ENCODE peak calls at places on chromosomes 3 and 15, in five cellular contexts. X is MM.1S, F is endothelial cell of umbilical vein, L is SK-N-SH, V is mesendoderm. B is an unnamed sample.
A peak's percentile ranks its signal among the peaks of the same experiment; 100 is the strongest.

GRCh38 chr3:136141296-136141785 is 54.8 kb downstream of the MSL2 start:
- DNase-seq in X (no peak), F (no peak), L (no peak), V (no peak), B (no peak)

GRCh38 chr3:191499307-191500125 is 38.6 kb downstream of the PYDC2 start:
- DNase-seq in X (no peak), F (no peak), L (peak; percentile 70), V (no peak), B (peak; percentile 73)

GRCh38 chr3:111871809-111872623 is 13.0 kb downstream of the PHLDB2 start:
- DNase-seq in X (no peak), F (no peak), L (no peak), V (peak; percentile 45), B (no peak)

GRCh38 chr3:155744091-155744625 is 713 bp downstream of the PLCH1 start:
- DNase-seq in X (peak; percentile 41), F (no peak), L (peak; percentile 93), V (peak; percentile 81), B (peak; percentile 90)

GRCh38 chr3:67016522-67017080 is 18.5 kb downstream of the KBTBD8 start:
- DNase-seq in X (peak; percentile 56), F (no peak), L (no peak), V (no peak), B (no peak)

GRCh38 chr3:113051222-113051804 is 60.5 kb downstream of the GTPBP8 start:
- DNase-seq in X (peak; percentile 84), F (peak; percentile 82), L (peak; percentile 68), V (peak; percentile 90), B (peak; percentile 65)

GRCh38 chr15:25762015-25762662 is 101.0 kb downstream of the ATP10A start:
- DNase-seq in X (no peak), F (no peak), L (no peak), V (no peak), B (no peak)

GRCh38 chr3:138938056-138938876 is 8.7 kb downstream of the FOXL2 start:
- DNase-seq in X (no peak), F (no peak), L (no peak), V (peak; percentile 40), B (no peak)

GRCh38 chr15:31598620-31599019 is 272.0 kb downstream of the KLF13 start:
- DNase-seq in X (no peak), F (no peak), L (no peak), V (peak; percentile 90), B (no peak)

GRCh38 chr3:111315911-111316310 is 226.1 kb upstream of the CD96 start:
- DNase-seq in X (no peak), F (no peak), L (no peak), V (no peak), B (no peak)

GRCh38 chr15:67091073-67091965 is 25.9 kb downstream of the SMAD3 start:
- DNase-seq in X (peak; percentile 55), F (peak; percentile 99), L (peak; percentile 81), V (no peak), B (peak; percentile 83)

GRCh38 chr3:160676547-160677303 is at the start of gene ARL14:
- DNase-seq in X (no peak), F (peak; percentile 60), L (no peak), V (peak; percentile 95), B (no peak)
- H3K4me3 ChIP-seq in X (no peak within 1 kb of the TSS), F (no peak within 1 kb of the TSS), L (no peak within 1 kb of the TSS), V (no peak within 1 kb of the TSS), B (no peak within 1 kb of the TSS)

DNA sequence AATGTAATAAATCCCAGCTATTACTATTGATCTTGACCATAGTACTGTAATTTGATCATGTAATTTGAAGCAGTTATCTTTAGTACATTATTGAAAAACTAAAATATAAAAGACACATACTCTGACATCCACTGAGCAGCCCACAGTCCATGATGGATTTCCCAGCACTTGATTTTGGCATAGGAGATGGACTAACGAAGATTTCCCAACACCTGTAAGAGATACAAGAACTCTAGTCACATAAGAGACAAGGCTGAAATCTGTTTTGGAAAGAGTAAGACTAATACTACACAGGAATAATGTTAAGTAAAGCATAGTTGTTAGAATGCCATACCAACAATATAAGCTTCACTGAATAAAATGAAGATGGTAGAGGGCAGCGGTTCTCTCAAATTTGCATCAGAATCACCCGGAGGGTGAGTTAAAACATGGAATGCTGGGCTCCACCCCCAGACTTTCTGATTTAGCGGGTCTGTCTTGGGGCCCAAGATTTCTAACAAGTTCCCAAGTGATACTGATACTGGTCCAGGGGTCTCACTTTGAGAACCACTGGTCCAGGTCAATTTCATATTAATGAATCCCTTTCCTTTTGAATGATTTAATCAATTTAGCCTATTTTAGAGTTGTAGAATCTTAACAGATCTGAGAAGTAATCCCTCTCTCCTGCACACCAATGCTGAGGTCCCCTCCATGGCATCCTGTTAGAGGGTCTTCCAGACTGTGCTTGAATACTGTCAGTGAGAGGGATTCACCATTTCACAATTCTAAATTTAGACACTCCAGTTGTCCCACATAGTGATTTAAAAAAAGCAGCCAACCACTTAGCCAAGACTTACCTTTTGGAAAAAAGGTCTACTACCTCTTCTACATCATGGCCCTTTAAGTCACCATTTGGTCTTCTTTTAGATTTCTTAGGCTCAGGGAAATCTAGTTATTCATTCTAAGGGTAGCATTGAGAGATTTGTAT is 11.5 kb downstream of the RABL3 start:
- DNase-seq in X (no peak), F (no peak), L (no peak), V (no peak), B (no peak)
- H3K27ac ChIP-seq in X (no peak overlapping the region), F (no peak overlapping the region), L (no peak overlapping the region), V (no peak overlapping the region), B (no peak overlapping the region)

GRCh38 chr3:187104342-187104741 is 35.0 kb downstream of the RPL39L start:
- DNase-seq in X (no peak), F (peak; percentile 37), L (no peak), V (no peak), B (no peak)
- H3K9ac ChIP-seq in X (no peak overlapping the region), F (no peak overlapping the region), L (no peak overlapping the region), V (no peak overlapping the region), B (no peak overlapping the region)

DNA sequence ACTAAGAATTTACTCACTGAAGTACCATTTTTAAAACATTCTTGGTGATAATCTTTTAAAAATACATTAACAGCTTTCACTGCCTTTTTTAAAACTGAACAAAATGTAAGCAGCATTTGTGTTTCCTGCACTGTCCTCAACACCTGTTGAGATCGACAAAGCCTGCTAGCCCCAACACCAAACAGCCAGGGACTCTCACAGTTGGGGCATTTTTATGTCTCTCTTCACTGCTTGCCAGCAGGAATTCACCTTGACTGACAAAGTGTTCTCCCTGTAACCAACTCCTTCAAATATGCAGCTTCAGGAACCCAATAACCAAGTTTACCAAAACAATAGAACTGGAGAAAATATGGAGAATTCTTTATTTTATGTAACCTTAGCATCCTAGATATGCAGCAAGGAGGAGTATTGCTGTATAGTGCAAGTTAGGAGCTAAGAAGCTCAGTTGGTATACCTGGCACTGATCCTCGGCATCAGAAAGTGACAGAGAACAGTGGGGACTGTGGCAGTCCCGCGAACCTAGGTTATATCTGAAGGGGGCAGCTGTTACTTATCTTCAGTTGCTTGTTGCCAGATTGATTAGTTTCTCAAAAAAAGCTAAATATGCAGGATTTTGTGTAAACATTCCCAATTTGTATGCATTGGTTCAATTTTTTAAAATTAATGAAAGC is 223.6 kb downstream of the CDIN1 start:
- DNase-seq in X (no peak), F (no peak), L (no peak), V (no peak), B (no peak)
- H3K4me3 ChIP-seq in X (no peak overlapping the region), F (no peak overlapping the region), L (no peak overlapping the region), V (no peak overlapping the region), B (no peak overlapping the region)

DNA sequence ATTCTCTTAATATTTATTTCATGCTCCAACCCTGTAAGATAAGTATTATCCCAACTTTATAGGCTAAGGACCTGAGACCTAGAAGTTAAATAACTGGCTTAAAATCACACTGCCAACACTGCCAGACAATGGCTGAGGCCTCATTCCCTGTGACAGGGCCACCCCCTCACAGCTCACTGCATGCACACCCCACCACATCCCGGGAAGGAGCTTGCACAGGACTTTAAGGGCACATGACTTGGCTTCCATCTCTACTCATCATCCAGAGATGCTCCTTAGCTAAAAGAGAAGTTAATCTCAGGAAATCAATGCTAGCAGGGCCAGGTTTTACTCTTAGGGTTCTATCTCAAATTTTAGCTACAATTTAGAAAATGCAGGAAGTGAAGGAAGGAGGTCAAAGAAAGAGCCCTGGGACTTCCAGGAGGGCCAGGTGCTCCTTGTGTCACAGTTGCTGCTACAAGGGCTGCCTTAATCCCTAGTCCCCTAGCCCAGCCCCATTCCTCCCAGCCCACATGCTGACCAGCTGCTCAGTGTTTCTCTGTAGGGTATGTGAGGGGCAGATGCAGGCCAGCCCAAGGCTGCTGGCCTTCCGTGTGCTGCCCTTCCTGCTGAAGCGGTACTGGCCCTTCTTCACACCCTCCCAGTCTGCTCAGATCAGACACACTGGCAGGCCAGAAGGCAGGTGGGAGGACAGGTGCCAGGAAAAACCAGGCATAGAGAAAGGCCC is 53.5 kb downstream of the WWTR1 start:
- DNase-seq in X (no peak), F (no peak), L (no peak), V (peak; percentile 62), B (no peak)
- H3K27ac ChIP-seq in X (no peak overlapping the region), F (peak overlapping the region; percentile 83), L (peak overlapping the region; percentile 89), V (no peak overlapping the region), B (no peak overlapping the region)